ENCODE peak calls at places on chromosomes 2 and 18, in four cellular contexts. One of them, this sample, is unnamed.

GRCh38 chr2:216950547-216950946 is 90.7 kb upstream of the TNP1 start:
- DNase-seq in A549: no peak
- DNase-seq in transverse colon: no peak
- DNase-seq in H54: no peak
- DNase-seq in this sample: no peak

GRCh38 chr2:28408764-28409599 is 16.3 kb downstream of the FOSL2 start:
- DNase-seq in transverse colon: peak
- DNase-seq in H54: peak
- DNase-seq in A549: no peak
- DNase-seq in this sample: no peak

GRCh38 chr2:65580824-65581223 is 148.4 kb upstream of the SPRED2 start:
- DNase-seq in A549: no peak
- DNase-seq in transverse colon: no peak
- DNase-seq in H54: no peak
- DNase-seq in this sample: no peak

GRCh38 chr2:174577967-174578589 is 19.5 kb downstream of the WIPF1 start:
- DNase-seq in H54: no peak
- DNase-seq in A549: no peak
- DNase-seq in transverse colon: no peak
- DNase-seq in this sample: peak

GRCh38 chr18:59109375-59109774 is 30.3 kb upstream of the SEC11C start:
- DNase-seq in H54: no peak
- DNase-seq in A549: no peak
- DNase-seq in transverse colon: no peak
- DNase-seq in this sample: no peak

GRCh38 chr2:241925821-241926441 is 56.4 kb downstream of the RTP5 start:
- DNase-seq in A549: no peak
- DNase-seq in transverse colon: no peak
- DNase-seq in H54: no peak
- DNase-seq in this sample: no peak

GRCh38 chr2:71614976-71615768 is 161.8 kb downstream of the DYSF start:
- DNase-seq in H54: no peak
- DNase-seq in transverse colon: peak
- DNase-seq in A549: no peak
- DNase-seq in this sample: no peak

GRCh38 chr18:23178661-23179081 is 43.4 kb downstream of the CABLES1 start:
- DNase-seq in H54: no peak
- DNase-seq in transverse colon: no peak
- DNase-seq in A549: no peak
- DNase-seq in this sample: no peak

GRCh38 chr2:130310881-130311280 is 31.8 kb upstream of the IMP4 start:
- DNase-seq in transverse colon: no peak
- DNase-seq in A549: no peak
- DNase-seq in H54: no peak
- DNase-seq in this sample: no peak

GRCh38 chr2:209663149-209663548 is 108.5 kb upstream of the UNC80 start:
- DNase-seq in transverse colon: no peak
- DNase-seq in H54: peak
- DNase-seq in A549: no peak
- DNase-seq in this sample: no peak

GRCh38 chr2:170208967-170209366 is 31.0 kb downstream of the MYO3B start:
- DNase-seq in transverse colon: no peak
- DNase-seq in A549: no peak
- DNase-seq in H54: no peak
- DNase-seq in this sample: no peak

GRCh38 chr2:191869781-191870180 is 22.9 kb upstream of the CAVIN2 start:
- DNase-seq in A549: no peak
- DNase-seq in transverse colon: no peak
- DNase-seq in H54: no peak
- DNase-seq in this sample: no peak

GRCh38 chr18:51251625-51252024 is 54.1 kb upstream of the MEX3C start:
- DNase-seq in A549: no peak
- DNase-seq in transverse colon: peak
- DNase-seq in H54: no peak
- DNase-seq in this sample: no peak

GRCh38 chr2:171688129-171688465 is 828 bp downstream of the DYNC1I2 start:
- DNase-seq in transverse colon: no peak
- DNase-seq in H54: no peak
- DNase-seq in A549: peak
- DNase-seq in this sample: no peak

GRCh38 chr2:230927711-230928341 is 2.8 kb upstream of the GPR55 start:
- DNase-seq in A549: no peak
- DNase-seq in transverse colon: peak
- DNase-seq in H54: no peak
- DNase-seq in this sample: no peak

GRCh38 chr18:9392726-9393125 is 58.2 kb downstream of the TWSG1 start:
- DNase-seq in H54: no peak
- DNase-seq in A549: no peak
- DNase-seq in transverse colon: no peak
- DNase-seq in this sample: no peak

GRCh38 chr2:105887246-105887645 is 142.5 kb downstream of the NCK2 start:
- DNase-seq in H54: no peak
- DNase-seq in transverse colon: no peak
- DNase-seq in A549: no peak
- DNase-seq in this sample: no peak

GRCh38 chr18:23422751-23423418 is 30.2 kb upstream of the RIOK3 start:
- DNase-seq in transverse colon: peak
- DNase-seq in A549: peak
- DNase-seq in H54: peak
- DNase-seq in this sample: peak

GRCh38 chr2:36965751-36966369 is 476 bp downstream of the STRN start:
- DNase-seq in H54: peak
- DNase-seq in A549: peak
- DNase-seq in transverse colon: peak
- DNase-seq in this sample: peak

GRCh38 chr2:170222298-170222697 is 44.4 kb downstream of the MYO3B start:
- DNase-seq in H54: no peak
- DNase-seq in transverse colon: no peak
- DNase-seq in A549: no peak
- DNase-seq in this sample: no peak

GRCh38 chr2:222714361-222715256 is 43.2 kb downstream of the MOGAT1 start:
- DNase-seq in H54: no peak
- DNase-seq in A549: no peak
- DNase-seq in transverse colon: no peak
- DNase-seq in this sample: no peak

GRCh38 chr18:77053616-77054287 is 78.8 kb downstream of the MBP start:
- DNase-seq in A549: no peak
- DNase-seq in transverse colon: no peak
- DNase-seq in H54: no peak
- DNase-seq in this sample: no peak

GRCh38 chr18:51108330-51108729 is 78.3 kb downstream of the SMAD4 start:
- DNase-seq in H54: no peak
- DNase-seq in A549: no peak
- DNase-seq in transverse colon: no peak
- DNase-seq in this sample: no peak

GRCh38 chr2:172859821-172860707 is 124.4 kb downstream of the RAPGEF4 start:
- DNase-seq in A549: no peak
- DNase-seq in transverse colon: no peak
- DNase-seq in H54: no peak
- DNase-seq in this sample: no peak

GRCh38 chr2:167140767-167141166 is 252.5 kb downstream of the XIRP2 start:
- DNase-seq in transverse colon: no peak
- DNase-seq in A549: no peak
- DNase-seq in H54: peak
- DNase-seq in this sample: no peak

GRCh38 chr18:45874501-45875184 is 49.2 kb downstream of the SIGLEC15 start:
- DNase-seq in transverse colon: peak
- DNase-seq in H54: no peak
- DNase-seq in A549: no peak
- DNase-seq in this sample: peak

GRCh38 chr2:150475479-150476212 is 11.8 kb downstream of the RND3 start:
- DNase-seq in transverse colon: no peak
- DNase-seq in A549: no peak
- DNase-seq in H54: no peak
- DNase-seq in this sample: no peak

GRCh38 chr2:42098571-42099430 is 51.0 kb downstream of the PKDCC start:
- DNase-seq in transverse colon: no peak
- DNase-seq in A549: no peak
- DNase-seq in H54: no peak
- DNase-seq in this sample: no peak

GRCh38 chr2:41937921-41938708 is 109.7 kb upstream of the PKDCC start:
- DNase-seq in transverse colon: no peak
- DNase-seq in A549: no peak
- DNase-seq in H54: no peak
- DNase-seq in this sample: no peak

GRCh38 chr18:21740474-21740723 is 193 bp upstream of the MIB1 start:
- DNase-seq in transverse colon: peak
- DNase-seq in A549: peak
- DNase-seq in H54: peak
- DNase-seq in this sample: peak

GRCh38 chr2:100301881-100302584 is 20.3 kb downstream of the LONRF2 start:
- DNase-seq in A549: no peak
- DNase-seq in transverse colon: no peak
- DNase-seq in H54: no peak
- DNase-seq in this sample: no peak

GRCh38 chr2:240905176-240905781 is 857 bp upstream of the CROCC2 start:
- DNase-seq in H54: peak
- DNase-seq in A549: no peak
- DNase-seq in transverse colon: no peak
- DNase-seq in this sample: no peak

GRCh38 chr2:177232098-177232704 is 19.6 kb downstream of the HNRNPA3 start:
- DNase-seq in transverse colon: no peak
- DNase-seq in H54: no peak
- DNase-seq in A549: no peak
- DNase-seq in this sample: no peak

GRCh38 chr2:143720093-143720664 is 591.0 kb downstream of the ARHGAP15 start:
- DNase-seq in A549: no peak
- DNase-seq in H54: no peak
- DNase-seq in transverse colon: no peak
- DNase-seq in this sample: no peak

DNA sequence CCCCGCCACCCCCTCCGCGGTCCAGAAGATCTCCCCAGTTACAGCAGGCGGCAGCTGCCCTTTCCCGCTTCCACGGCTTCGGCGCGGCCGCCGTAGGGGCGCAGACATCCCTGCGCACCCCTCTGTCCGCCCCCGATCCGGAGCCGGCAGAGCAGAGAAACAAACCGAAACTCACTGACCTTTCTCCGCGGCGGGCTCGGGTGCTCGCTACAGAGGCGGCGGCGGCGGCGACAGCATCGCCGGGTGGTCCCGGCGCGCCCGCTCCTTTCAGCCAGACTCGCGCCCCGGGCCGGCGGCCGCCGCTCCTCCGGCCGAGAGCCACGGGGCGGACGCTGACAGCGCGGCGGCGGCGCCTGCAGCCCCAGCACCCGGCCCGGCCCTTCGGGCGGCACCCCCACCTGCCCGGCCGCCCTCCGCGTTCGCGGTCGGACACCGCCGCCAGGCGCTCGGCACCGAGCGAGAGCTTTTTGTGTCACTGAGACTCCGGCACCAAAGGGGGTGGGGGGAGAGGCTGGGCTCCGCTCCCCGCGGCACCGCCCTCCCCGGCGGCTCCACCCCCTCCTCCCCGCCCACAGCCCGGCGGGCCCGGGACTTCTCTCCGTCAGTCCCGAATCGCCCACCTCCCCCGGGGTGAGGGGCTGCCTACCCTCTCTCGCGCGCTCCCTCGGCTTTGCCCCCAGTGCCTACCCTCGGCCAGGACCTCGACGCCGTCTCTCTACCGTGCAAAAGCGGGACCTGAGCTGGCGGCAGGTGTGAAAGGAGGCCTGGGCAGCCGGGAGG is 1.4 kb upstream of the RNF152 start:
- DNase-seq in A549: peak
- DNase-seq in H54: peak
- DNase-seq in transverse colon: peak
- DNase-seq in this sample: peak
- TF ChIP-seq POLR2A in A549: no peak
- TF ChIP-seq POLR2A in H54: peak
- TF ChIP-seq POLR2A in transverse colon: peak
- TF ChIP-seq POLR2A in this sample: no peak

GRCh38 chr2:233422050-233422639 is 67.9 kb downstream of the DGKD start:
- DNase-seq in A549: peak
- DNase-seq in H54: no peak
- DNase-seq in transverse colon: peak
- DNase-seq in this sample: no peak
- TF ChIP-seq POLR2A in A549: no peak
- TF ChIP-seq POLR2A in H54: no peak
- TF ChIP-seq POLR2A in transverse colon: peak
- TF ChIP-seq POLR2A in this sample: no peak

DNA sequence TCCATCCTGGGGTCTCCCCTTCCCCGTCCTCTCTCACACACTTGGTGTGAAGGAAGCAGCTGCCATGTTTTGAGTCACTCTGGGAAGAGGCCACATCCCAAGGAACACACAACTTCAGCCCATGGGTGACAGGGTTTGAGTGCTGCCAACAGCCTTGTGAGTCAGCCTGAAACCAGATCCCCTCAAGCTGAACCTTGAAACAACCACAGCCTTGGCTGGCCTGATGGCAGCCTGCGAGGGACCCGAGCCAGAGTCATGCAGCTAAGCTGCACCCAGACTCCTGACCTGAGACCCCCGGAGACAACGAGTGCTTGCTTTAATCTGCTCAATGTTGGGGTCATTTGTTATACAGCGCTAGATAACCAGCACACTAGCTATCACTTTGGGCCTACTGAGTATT is 19.3 kb upstream of the MC2R start:
- DNase-seq in transverse colon: no peak
- DNase-seq in H54: no peak
- DNase-seq in A549: no peak
- DNase-seq in this sample: no peak
- TF ChIP-seq POLR2A in transverse colon: no peak
- TF ChIP-seq POLR2A in H54: no peak
- TF ChIP-seq POLR2A in A549: no peak
- TF ChIP-seq POLR2A in this sample: no peak

GRCh38 chr2:85606116-85606455 is 3.6 kb upstream of the TMEM150A start:
- DNase-seq in H54: no peak
- DNase-seq in transverse colon: no peak
- DNase-seq in A549: no peak
- DNase-seq in this sample: no peak
- TF ChIP-seq POLR2A in H54: no peak
- TF ChIP-seq POLR2A in transverse colon: no peak
- TF ChIP-seq POLR2A in A549: no peak
- TF ChIP-seq POLR2A in this sample: no peak

GRCh38 chr2:62206024-62206423 is 10.1 kb downstream of the B3GNT2 start:
- DNase-seq in H54: no peak
- DNase-seq in transverse colon: no peak
- DNase-seq in A549: no peak
- DNase-seq in this sample: no peak

GRCh38 chr2:62208082-62208757 is 12.3 kb downstream of the B3GNT2 start:
- DNase-seq in transverse colon: no peak
- DNase-seq in A549: no peak
- DNase-seq in H54: no peak
- DNase-seq in this sample: no peak

GRCh38 chr2:62209427-62209991 is 13.6 kb downstream of the B3GNT2 start:
- DNase-seq in transverse colon: no peak
- DNase-seq in H54: no peak
- DNase-seq in A549: no peak
- DNase-seq in this sample: peak

GRCh38 chr2:62207480-62207879 is 11.6 kb downstream of the B3GNT2 start:
- DNase-seq in transverse colon: no peak
- DNase-seq in A549: no peak
- DNase-seq in H54: no peak
- DNase-seq in this sample: no peak

GRCh38 chr2:62208758-62209114 is 12.8 kb downstream of the B3GNT2 start:
- DNase-seq in A549: no peak
- DNase-seq in transverse colon: no peak
- DNase-seq in H54: no peak
- DNase-seq in this sample: peak
- TF ChIP-seq POLR2A in A549: no peak
- TF ChIP-seq POLR2A in transverse colon: no peak
- TF ChIP-seq POLR2A in H54: no peak
- TF ChIP-seq POLR2A in this sample: no peak